ENCODE peak calls at places on chromosome 22, in four cellular contexts. R is A549, Y is H1, F is K562. S is an unnamed sample.
A peak's percentile ranks its signal among the peaks of the same experiment; 100 is the strongest.

GRCh38 chr22:29072979-29073617 is at the start of gene KREMEN1:
- DNase-seq in Y (peak; percentile 78), R (no peak), F (no peak), S (no peak)

GRCh38 chr22:26890870-26891269 is 233.5 kb downstream of the MIAT start:
- DNase-seq in R (no peak), F (no peak), Y (peak; percentile 48), S (no peak)

GRCh38 chr22:17576475-17576874 is 13.2 kb downstream of the SLC25A18 start:
- DNase-seq in R (no peak), F (no peak), Y (no peak), S (no peak)

GRCh38 chr22:38503021-38503420 is 3.1 kb downstream of the DDX17 start:
- DNase-seq in R (no peak), F (no peak), Y (no peak), S (no peak)

GRCh38 chr22:44331881-44332714 is 19.3 kb upstream of the SHISAL1 start:
- DNase-seq in Y (no peak), F (no peak), R (peak; percentile 16), S (no peak)

GRCh38 chr22:28883917-28884753 is 763 bp downstream of the ZNRF3 start:
- DNase-seq in F (peak; percentile 45), R (peak; percentile 18), Y (peak; percentile 79), S (no peak)

GRCh38 chr22:25113316-25113721 is 86.3 kb upstream of the CRYBB3 start:
- DNase-seq in R (no peak), Y (no peak), F (no peak), S (no peak)

GRCh38 chr22:38923463-38924196 is 33.8 kb upstream of the APOBEC3A start:
- DNase-seq in R (peak; percentile 86), Y (no peak), F (peak; percentile 76), S (no peak)

GRCh38 chr22:28115426-28115825 is 196.4 kb upstream of the PITPNB start:
- DNase-seq in Y (no peak), F (no peak), R (no peak), S (no peak)

GRCh38 chr22:48834404-48834803 is 993.3 kb downstream of the BRD1 start:
- DNase-seq in Y (no peak), R (no peak), F (no peak), S (no peak)

GRCh38 chr22:39206491-39206890 is 38.3 kb downstream of the PDGFB start:
- DNase-seq in Y (no peak), F (no peak), R (no peak), S (no peak)

GRCh38 chr22:11628651-11629511 is 3899.1 kb upstream of the OR11H1 start:
- DNase-seq in F (no peak), R (no peak), Y (no peak), S (no peak)

GRCh38 chr22:38455530-38456271 is 702 bp upstream of the KCNJ4 start:
- DNase-seq in R (no peak), F (peak; percentile 81), Y (peak; percentile 90), S (no peak)

GRCh38 chr22:36612458-36612857 is 83.5 kb upstream of the EIF3D start:
- DNase-seq in R (no peak), F (no peak), Y (no peak), S (no peak)

GRCh38 chr22:49481651-49482399 is 345.8 kb downstream of the BRD1 start:
- DNase-seq in R (no peak), F (no peak), Y (no peak), S (no peak)

GRCh38 chr22:47206185-47206584 is 443.7 kb downstream of the TBC1D22A start:
- DNase-seq in Y (no peak), R (no peak), F (no peak), S (no peak)

GRCh38 chr22:20807315-20807752 is 33.4 kb downstream of the SERPIND1 start:
- DNase-seq in R (peak; percentile 69), F (peak; percentile 85), Y (no peak), S (no peak)

GRCh38 chr22:36563001-36563400 is 34.0 kb upstream of the EIF3D start:
- DNase-seq in F (no peak), Y (no peak), R (no peak), S (no peak)

GRCh38 chr22:37546436-37547248 is 13.6 kb upstream of the CDC42EP1 start:
- DNase-seq in Y (no peak), F (no peak), R (no peak), S (no peak)

GRCh38 chr22:48396091-48396784 is 1431.4 kb downstream of the BRD1 start:
- DNase-seq in R (no peak), Y (peak; percentile 33), F (no peak), S (no peak)

GRCh38 chr22:40324468-40325305 is 21.6 kb upstream of the ADSL start:
- DNase-seq in Y (no peak), R (no peak), F (no peak), S (no peak)

GRCh38 chr22:21738081-21738480 is 2.5 kb upstream of the YPEL1 start:
- DNase-seq in Y (no peak), R (no peak), F (peak; percentile 34), S (no peak)

GRCh38 chr22:28600546-28601143 is 79.0 kb downstream of the TTC28 start:
- DNase-seq in R (peak; percentile 11), F (peak; percentile 17), Y (no peak), S (no peak)

GRCh38 chr22:48633996-48634836 is 1193.5 kb downstream of the BRD1 start:
- DNase-seq in R (no peak), Y (no peak), F (no peak), S (no peak)

GRCh38 chr22:40329466-40329865 is 16.8 kb upstream of the ADSL start:
- DNase-seq in Y (no peak), F (no peak), R (no peak), S (no peak)

GRCh38 chr22:44776535-44777363 is 24.4 kb downstream of the ARHGAP8 start:
- DNase-seq in Y (no peak), R (no peak), F (no peak), S (no peak)

GRCh38 chr22:48748113-48748859 is 1079.4 kb downstream of the BRD1 start:
- DNase-seq in R (no peak), F (no peak), Y (peak; percentile 35), S (no peak)

GRCh38 chr22:29625090-29625825 is 21.8 kb downstream of the NF2 start:
- DNase-seq in F (peak; percentile 42), Y (no peak), R (peak; percentile 38), S (no peak)

GRCh38 chr22:50306753-50307749 is at the start of gene PLXNB2:
- DNase-seq in Y (peak; percentile 78), F (peak; percentile 80), R (peak; percentile 40), S (no peak)

GRCh38 chr22:19498154-19498865 is 18.6 kb downstream of the CDC45 start:
- DNase-seq in R (no peak), Y (no peak), F (peak; percentile 43), S (no peak)

GRCh38 chr22:19565921-19566598 is 41.9 kb upstream of the CLDN5 start:
- DNase-seq in R (no peak), F (peak; percentile 24), Y (no peak), S (no peak)

GRCh38 chr22:30806391-30806861 is 111.8 kb downstream of the OSBP2 start:
- DNase-seq in F (no peak), Y (peak; percentile 52), R (no peak), S (no peak)
- TF ChIP-seq HDAC2 in F (no peak), Y (no peak), R (no peak), S (no peak)

DNA sequence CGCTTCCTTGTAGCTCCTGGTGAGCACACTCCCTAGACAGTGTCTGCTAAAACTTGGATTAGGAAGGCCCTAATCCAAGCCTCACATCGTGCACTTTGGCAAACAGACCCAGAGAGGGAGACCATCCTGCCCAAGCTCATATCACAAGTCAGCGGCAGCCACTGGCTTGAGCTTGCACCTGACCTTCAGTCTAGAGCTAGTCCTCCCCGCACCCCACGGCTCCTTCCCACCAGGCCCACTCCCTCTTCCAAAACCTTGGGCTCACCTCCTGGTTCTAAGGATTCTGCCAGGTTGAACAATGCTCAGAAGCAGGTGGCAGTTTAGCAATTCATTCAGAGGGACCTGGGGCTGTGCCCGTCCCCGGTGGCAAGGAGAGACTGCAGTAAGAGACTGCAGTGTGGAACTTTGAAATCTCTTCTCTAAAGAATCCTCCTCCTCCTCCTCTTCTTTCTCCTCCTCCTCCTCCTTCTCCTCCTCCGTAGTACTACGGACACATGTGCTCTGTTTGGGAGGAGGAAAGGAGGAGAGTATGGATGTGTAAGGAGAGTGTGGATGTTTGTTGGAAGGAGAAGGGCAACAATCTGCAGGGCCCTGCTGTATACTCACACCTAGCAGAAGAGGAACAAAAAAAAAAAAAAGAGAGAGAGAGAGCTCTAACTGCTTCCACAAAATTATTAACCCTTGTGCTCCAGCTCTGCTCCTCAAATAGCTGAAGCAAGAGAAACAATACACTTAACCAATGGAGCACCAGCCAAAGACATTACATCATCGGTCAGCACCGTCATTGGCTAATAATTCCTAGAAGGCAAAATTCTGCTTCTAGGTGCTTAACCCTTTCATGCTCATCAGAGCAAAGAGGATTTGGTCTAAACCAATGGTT is 6.0 kb downstream of the SYN3 start:
- DNase-seq in R (no peak), Y (no peak), F (no peak), S (no peak)
- TF ChIP-seq HDAC2 in R (no peak), Y (no peak), F (no peak), S (no peak)

DNA sequence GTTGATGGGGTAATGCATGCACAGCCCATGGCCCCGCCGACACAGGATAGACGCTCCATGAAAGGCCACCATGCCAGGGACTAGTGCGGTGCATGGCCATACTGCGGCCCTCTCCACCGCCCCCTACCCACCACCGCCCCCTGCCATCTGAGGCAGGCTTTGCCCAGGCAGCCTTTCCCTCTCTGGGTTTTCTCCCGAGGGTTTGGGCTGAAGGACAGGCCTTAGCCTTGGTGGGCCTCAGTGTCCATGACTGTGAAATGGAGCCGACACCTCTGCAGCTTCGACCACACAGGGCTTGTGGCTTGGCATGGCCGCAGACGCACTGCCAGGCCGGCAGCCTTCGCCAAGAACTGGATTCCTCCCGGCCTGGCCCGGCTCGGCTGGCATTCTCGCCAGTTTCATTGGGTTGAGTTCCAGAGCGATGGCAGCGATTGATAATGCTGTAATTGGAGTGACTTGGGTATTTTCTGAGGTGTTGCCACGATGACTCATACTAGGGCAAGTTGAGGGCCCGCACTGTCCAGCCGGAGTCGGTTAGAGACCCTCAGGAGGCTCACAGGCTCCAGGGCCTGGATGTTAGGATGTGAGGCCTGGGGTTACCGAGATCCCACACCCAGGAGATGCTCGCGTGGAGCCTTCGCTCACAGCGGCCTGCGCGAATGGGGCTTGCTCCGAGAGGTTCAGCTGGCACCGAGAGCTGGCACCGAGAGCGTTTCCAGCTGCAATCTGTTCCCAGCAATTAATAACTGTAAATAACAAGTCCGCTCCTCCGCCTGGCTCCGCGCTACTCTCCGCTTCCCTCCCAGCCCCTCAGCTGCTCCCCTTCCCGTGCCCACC is 111.2 kb downstream of the WNT7B start:
- DNase-seq in R (no peak), Y (peak; percentile 55), F (no peak), S (no peak)
- TF ChIP-seq HDAC2 in R (no peak), Y (no peak), F (no peak), S (no peak)

GRCh38 chr22:33798401-33798800 is 121.9 kb downstream of the LARGE1 start:
- DNase-seq in Y (no peak), R (no peak), F (no peak), S (no peak)

GRCh38 chr22:33803883-33804282 is 116.4 kb downstream of the LARGE1 start:
- DNase-seq in F (no peak), R (no peak), Y (no peak), S (no peak)

GRCh38 chr22:33806191-33806590 is 114.1 kb downstream of the LARGE1 start:
- DNase-seq in R (no peak), F (no peak), Y (no peak), S (peak; percentile 15)

GRCh38 chr22:33807465-33807864 is 112.8 kb downstream of the LARGE1 start:
- DNase-seq in Y (no peak), F (no peak), R (no peak), S (no peak)

DNA sequence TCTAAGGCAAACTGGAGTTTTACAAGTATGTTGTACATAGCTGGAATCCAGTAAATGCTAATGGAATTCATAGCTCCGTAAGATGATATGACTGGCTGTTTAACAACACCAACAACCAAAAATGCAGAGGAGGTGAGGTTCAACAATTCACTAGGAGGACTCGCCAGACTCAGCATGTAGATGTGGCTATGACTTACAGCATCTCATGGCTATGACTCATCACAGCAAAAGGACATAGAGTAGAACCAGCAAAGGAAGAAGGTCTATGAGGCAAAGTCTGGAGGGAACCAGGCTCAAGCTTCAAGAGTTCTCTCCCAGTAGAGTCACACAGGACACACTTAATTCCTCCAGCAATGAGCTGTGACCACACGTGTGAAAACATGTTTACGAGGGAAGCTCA is 116.9 kb downstream of the LARGE1 start:
- DNase-seq in F (no peak), Y (no peak), R (no peak), S (no peak)
- TF ChIP-seq HDAC2 in F (no peak), Y (no peak), R (no peak), S (no peak)